ENCODE peak calls at places on chromosomes 13 and 19, in eight cellular contexts. One of them, this sample, is unnamed.

GRCh38 chr19:19642506-19643157 is 825 bp downstream of the GMIP start:
- DNase-seq in activated naive CD8-positive, alpha-beta T cell treated with anti-CD3 and anti-CD28 coated beads for 36 hours: peak
- DNase-seq in GDM1: no peak
- DNase-seq in right cardiac atrium: no peak
- DNase-seq in H9: no peak
- DNase-seq in GM03348: peak
- DNase-seq in head of caudate nucleus: no peak
- DNase-seq in GM04503: no peak
- DNase-seq in this sample: no peak

GRCh38 chr19:29858000-29858596 is 46.3 kb downstream of the CCNE1 start:
- DNase-seq in activated naive CD8-positive, alpha-beta T cell treated with anti-CD3 and anti-CD28 coated beads for 36 hours: peak
- DNase-seq in GDM1: no peak
- DNase-seq in right cardiac atrium: no peak
- DNase-seq in H9: peak
- DNase-seq in GM03348: no peak
- DNase-seq in head of caudate nucleus: no peak
- DNase-seq in GM04503: no peak
- DNase-seq in this sample: no peak

GRCh38 chr19:2081873-2082810 is 14.0 kb downstream of the MOB3A start:
- DNase-seq in activated naive CD8-positive, alpha-beta T cell treated with anti-CD3 and anti-CD28 coated beads for 36 hours: peak
- DNase-seq in GDM1: no peak
- DNase-seq in right cardiac atrium: no peak
- DNase-seq in H9: no peak
- DNase-seq in GM03348: no peak
- DNase-seq in head of caudate nucleus: no peak
- DNase-seq in GM04503: no peak
- DNase-seq in this sample: no peak

GRCh38 chr13:70391678-70392077 is 283.4 kb upstream of the KLHL1 start:
- DNase-seq in activated naive CD8-positive, alpha-beta T cell treated with anti-CD3 and anti-CD28 coated beads for 36 hours: no peak
- DNase-seq in GDM1: no peak
- DNase-seq in right cardiac atrium: no peak
- DNase-seq in H9: no peak
- DNase-seq in GM03348: no peak
- DNase-seq in head of caudate nucleus: no peak
- DNase-seq in GM04503: no peak
- DNase-seq in this sample: no peak

GRCh38 chr19:43638214-43638990 is 1.2 kb downstream of the CADM4 start:
- DNase-seq in activated naive CD8-positive, alpha-beta T cell treated with anti-CD3 and anti-CD28 coated beads for 36 hours: no peak
- DNase-seq in GDM1: no peak
- DNase-seq in right cardiac atrium: no peak
- DNase-seq in H9: no peak
- DNase-seq in GM03348: no peak
- DNase-seq in head of caudate nucleus: no peak
- DNase-seq in GM04503: no peak
- DNase-seq in this sample: no peak

GRCh38 chr19:34220472-34221063 is 33.8 kb upstream of the GARRE1 start:
- DNase-seq in activated naive CD8-positive, alpha-beta T cell treated with anti-CD3 and anti-CD28 coated beads for 36 hours: peak
- DNase-seq in GDM1: peak
- DNase-seq in right cardiac atrium: peak
- DNase-seq in H9: peak
- DNase-seq in GM03348: peak
- DNase-seq in head of caudate nucleus: no peak
- DNase-seq in GM04503: no peak
- DNase-seq in this sample: no peak

GRCh38 chr13:78137404-78138142 is 218.9 kb upstream of the EDNRB start:
- DNase-seq in activated naive CD8-positive, alpha-beta T cell treated with anti-CD3 and anti-CD28 coated beads for 36 hours: no peak
- DNase-seq in GDM1: peak
- DNase-seq in right cardiac atrium: no peak
- DNase-seq in H9: peak
- DNase-seq in GM03348: peak
- DNase-seq in head of caudate nucleus: no peak
- DNase-seq in GM04503: peak
- DNase-seq in this sample: peak

GRCh38 chr19:15463865-15464371 is 426 bp downstream of the RASAL3 start:
- DNase-seq in activated naive CD8-positive, alpha-beta T cell treated with anti-CD3 and anti-CD28 coated beads for 36 hours: peak
- DNase-seq in GDM1: peak
- DNase-seq in right cardiac atrium: no peak
- DNase-seq in H9: peak
- DNase-seq in GM03348: no peak
- DNase-seq in head of caudate nucleus: no peak
- DNase-seq in GM04503: no peak
- DNase-seq in this sample: no peak

GRCh38 chr19:41937976-41938375 is 9.7 kb upstream of the ERFL start:
- DNase-seq in activated naive CD8-positive, alpha-beta T cell treated with anti-CD3 and anti-CD28 coated beads for 36 hours: no peak
- DNase-seq in GDM1: peak
- DNase-seq in right cardiac atrium: no peak
- DNase-seq in H9: no peak
- DNase-seq in GM03348: no peak
- DNase-seq in head of caudate nucleus: no peak
- DNase-seq in GM04503: no peak
- DNase-seq in this sample: no peak

GRCh38 chr13:94516456-94516855 is 37.0 kb upstream of the DCT start:
- DNase-seq in activated naive CD8-positive, alpha-beta T cell treated with anti-CD3 and anti-CD28 coated beads for 36 hours: no peak
- DNase-seq in GDM1: no peak
- DNase-seq in right cardiac atrium: no peak
- DNase-seq in H9: no peak
- DNase-seq in GM03348: no peak
- DNase-seq in head of caudate nucleus: no peak
- DNase-seq in GM04503: no peak
- DNase-seq in this sample: no peak

GRCh38 chr13:33931397-33931987 is 113.5 kb downstream of the RFC3 start:
- DNase-seq in activated naive CD8-positive, alpha-beta T cell treated with anti-CD3 and anti-CD28 coated beads for 36 hours: no peak
- DNase-seq in GDM1: peak
- DNase-seq in right cardiac atrium: no peak
- DNase-seq in H9: no peak
- DNase-seq in GM03348: peak
- DNase-seq in head of caudate nucleus: no peak
- DNase-seq in GM04503: no peak
- DNase-seq in this sample: peak

This sample was measured in Panc1.